ENCODE peak calls at places on chromosome 14, in six cellular contexts. U, H, V, W, P and M are unnamed samples.

GRCh38 chr14:102532204-102532658 is 22.7 kb upstream of the ANKRD9 start:
- DNase-seq in V (no peak), U (no peak), W (no peak), P (no peak), H (no peak), M (no peak)

GRCh38 chr14:33693237-33693636 is 257.6 kb downstream of the EGLN3 start:
- DNase-seq in H (no peak), V (no peak), W (no peak), U (no peak), P (no peak), M (no peak)

GRCh38 chr14:105138021-105138541 is 30.5 kb downstream of the JAG2 start:
- DNase-seq in V (no peak), P (no peak), H (no peak), W (no peak), U (no peak), M (no peak)

GRCh38 chr14:97791072-97791471 is 993.9 kb downstream of the VRK1 start:
- DNase-seq in W (no peak), H (no peak), P (no peak), U (no peak), V (no peak), M (no peak)

GRCh38 chr14:20671597-20672283 is 12.6 kb upstream of the RNASE4 start:
- DNase-seq in V (no peak), U (peak), P (no peak), H (no peak), W (no peak), M (no peak)

GRCh38 chr14:103031956-103032355 is 25.4 kb downstream of the CDC42BPB start:
- DNase-seq in P (no peak), U (no peak), H (no peak), V (no peak), W (no peak), M (no peak)

GRCh38 chr14:58746261-58746660 is 108.5 kb downstream of the DACT1 start:
- DNase-seq in V (no peak), P (no peak), W (no peak), U (no peak), H (no peak), M (no peak)

GRCh38 chr14:64614992-64615391 is 65.2 kb downstream of the PPP1R36 start:
- DNase-seq in U (no peak), V (no peak), W (no peak), H (no peak), P (no peak), M (no peak)

GRCh38 chr14:73462078-73462715 is 3.9 kb upstream of the NUMB start:
- DNase-seq in H (no peak), V (no peak), U (peak), W (peak), P (no peak), M (no peak)

GRCh38 chr14:64760146-64760755 is 56.0 kb downstream of the PLEKHG3 start:
- DNase-seq in W (peak), V (no peak), P (peak), U (peak), H (peak), M (peak)

GRCh38 chr14:63046339-63047268 is 1.3 kb upstream of the KCNH5 start:
- DNase-seq in H (peak), P (no peak), U (peak), V (no peak), W (no peak), M (no peak)

GRCh38 chr14:63050694-63051093 is 5.4 kb upstream of the KCNH5 start:
- DNase-seq in H (no peak), V (no peak), W (no peak), U (no peak), P (no peak), M (no peak)

GRCh38 chr14:63051301-63051700 is 6.0 kb upstream of the KCNH5 start:
- DNase-seq in U (no peak), P (no peak), V (no peak), H (no peak), W (no peak), M (no peak)

GRCh38 chr14:63045234-63045611 is at the start of gene KCNH5:
- DNase-seq in V (no peak), H (peak), P (peak), W (peak), U (no peak), M (peak)

DNA sequence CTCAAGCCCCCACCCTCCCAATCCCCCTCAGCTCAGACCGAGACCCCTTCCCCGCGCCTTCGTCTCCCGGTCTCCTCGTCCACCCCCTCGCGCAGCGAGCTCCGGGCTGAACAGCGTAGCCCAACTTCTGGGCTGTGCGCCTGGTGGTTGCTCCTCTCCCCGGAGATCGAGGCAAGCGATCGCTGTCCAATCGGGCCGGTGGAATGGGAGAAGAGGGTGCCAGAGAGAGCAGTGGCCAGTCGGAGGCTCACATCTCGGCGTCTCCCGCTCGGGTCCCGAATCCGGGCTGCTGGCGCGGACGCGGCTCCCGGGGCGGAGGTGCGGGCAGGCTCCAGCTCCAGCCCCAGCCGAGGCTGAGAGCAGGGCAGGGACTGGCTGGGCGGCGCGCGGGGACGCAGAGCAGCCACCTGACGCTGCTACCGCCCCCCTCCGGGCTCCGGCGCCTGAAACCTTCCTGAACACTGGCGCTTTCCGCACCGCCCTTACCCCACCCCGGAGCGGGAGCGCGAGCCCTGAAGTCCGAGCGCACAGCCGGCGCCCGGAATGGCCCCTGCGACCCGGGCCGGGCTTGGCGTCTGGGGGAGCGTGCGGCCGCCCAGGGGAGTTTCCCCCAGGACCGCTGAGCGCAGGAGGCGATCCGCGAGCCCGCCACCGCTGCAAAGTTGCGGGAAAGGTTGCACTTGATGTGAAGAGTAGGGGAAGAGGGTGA is 508 bp upstream of the KCNH5 start:
- DNase-seq in U (peak), H (peak), P (peak), V (no peak), W (peak), M (no peak)
- TF ChIP-seq TAF1 in U (no peak), H (peak), P (no peak), V (no peak), W (no peak), M (no peak)

GRCh38 chr14:50018236-50019210 is 97.8 kb downstream of the VCPKMT start:
- DNase-seq in V (no peak), U (peak), H (no peak), W (no peak), P (no peak), M (no peak)
- TF ChIP-seq POLR2AphosphoS5 in V (no peak), U (no peak), H (no peak), W (no peak), P (no peak), M (no peak)

GRCh38 chr14:39432179-39432618 is at the start of gene FBXO33:
- DNase-seq in P (peak), V (peak), W (peak), H (peak), U (peak), M (peak)
- TF ChIP-seq POLR2A in P (peak), V (no peak), W (no peak), H (no peak), U (no peak), M (no peak)

DNA sequence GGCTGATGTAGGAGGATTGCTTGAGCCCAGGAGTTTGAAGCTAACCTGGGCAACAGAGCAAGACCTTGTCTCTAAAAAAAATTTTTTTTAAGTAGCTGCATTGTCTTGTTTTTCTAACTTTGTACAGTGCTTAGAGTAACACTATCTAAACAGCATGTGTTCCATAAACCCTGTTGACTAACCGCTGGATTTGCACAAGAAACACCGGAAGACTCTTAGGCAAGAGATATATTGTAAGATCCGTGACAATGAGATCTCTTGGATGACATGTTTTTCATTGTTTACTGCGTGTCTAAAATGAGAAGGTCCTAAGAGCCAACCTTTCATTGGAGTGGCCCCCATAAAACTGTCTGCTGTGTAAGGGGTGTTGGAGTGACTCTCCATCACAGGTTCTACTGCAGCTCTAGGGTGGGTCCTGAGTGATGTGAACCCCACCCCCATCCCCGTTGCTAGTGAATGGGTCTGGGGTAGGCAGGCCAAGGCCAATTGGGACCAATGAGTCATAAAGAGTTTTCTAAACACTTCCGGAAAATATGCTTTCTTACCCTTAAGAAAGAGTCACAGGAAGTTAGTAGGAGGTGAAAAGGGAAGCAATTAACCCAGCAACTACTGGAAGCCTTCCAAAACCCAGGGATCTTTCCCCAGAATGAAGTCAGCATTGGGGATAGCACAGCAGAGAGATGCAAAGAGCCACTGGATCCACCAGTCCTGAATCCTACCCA is 24.3 kb upstream of the PCNX1 start:
- DNase-seq in W (no peak), H (no peak), V (peak), P (no peak), U (no peak), M (no peak)
- TF ChIP-seq TAF1 in W (no peak), H (no peak), V (no peak), P (no peak), U (no peak), M (no peak)

GRCh38 chr14:90136904-90137303 is 75.1 kb downstream of the KCNK13 start:
- DNase-seq in P (no peak), H (no peak), V (no peak), W (no peak), U (no peak), M (no peak)
- TF ChIP-seq POLR2AphosphoS5 in P (no peak), H (no peak), V (no peak), W (no peak), U (no peak), M (no peak)

DNA sequence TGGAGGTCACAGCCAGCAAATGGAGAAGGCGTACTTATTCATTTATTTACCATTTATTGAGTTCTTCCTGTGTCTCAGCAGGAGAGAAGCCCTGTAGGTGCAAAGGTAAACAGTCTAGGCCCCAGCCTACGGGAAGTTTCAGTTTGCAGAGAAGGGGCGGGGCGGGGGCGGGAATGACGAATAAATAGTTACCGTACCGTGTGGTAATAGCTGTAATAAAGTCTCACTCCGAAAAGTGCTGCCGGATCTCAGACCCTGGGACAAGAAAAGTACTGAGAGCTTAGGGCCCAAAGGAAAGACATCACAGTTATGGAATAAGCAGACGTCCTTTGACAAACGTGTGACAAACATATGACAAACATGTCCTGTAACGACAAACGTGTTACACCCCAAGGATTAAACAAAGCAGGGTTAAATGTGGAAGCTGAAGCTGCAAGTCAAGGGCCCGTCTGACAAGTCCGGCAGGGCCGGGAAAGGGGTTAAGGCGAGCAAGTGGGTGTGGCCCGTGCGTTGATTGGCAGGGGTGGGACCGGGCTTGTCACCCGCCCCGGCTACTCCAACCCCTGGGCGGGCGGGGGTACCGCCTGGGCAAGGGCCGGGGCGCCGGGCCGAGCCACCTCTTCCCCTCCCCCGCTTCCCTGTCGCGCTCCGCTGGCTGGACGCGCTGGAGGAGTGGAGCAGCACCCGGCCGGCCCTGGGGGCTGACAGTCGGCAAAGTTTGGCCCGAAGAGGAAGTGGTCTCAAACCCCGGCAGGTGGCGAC is at the start of gene LRP10:
- DNase-seq in H (peak), U (peak), V (peak), W (peak), P (peak), M (peak)
- TF ChIP-seq POLR2A in H (no peak), U (no peak), V (peak), W (peak), P (peak), M (peak)

GRCh38 chr14:95901014-95901413 is 24.4 kb downstream of the TUNAR start:
- DNase-seq in V (no peak), U (no peak), H (no peak), W (no peak), P (no peak), M (no peak)
- TF ChIP-seq TAF1 in V (no peak), U (no peak), H (no peak), W (no peak), P (no peak), M (no peak)